ENCODE peak calls at places on chromosomes 4 and X, in four cellular contexts. N is GM12878, G is HepG2, T is upper lobe of left lung. U is an unnamed sample.

GRCh38 chr4:158255727-158256324 is 45.5 kb downstream of the TMEM144 start:
- ATAC-seq in G (peak; percentile 80), N (peak; percentile 78), T (peak; percentile 78), U (peak; percentile 50)

GRCh38 chr4:1721666-1722550 is 587 bp downstream of the TACC3 start:
- ATAC-seq in T (no peak), G (no peak), N (peak; percentile 1), U (no peak)

GRCh38 chr4:44760142-44760898 is 34.0 kb upstream of the GNPDA2 start:
- ATAC-seq in T (no peak), G (peak; percentile 67), N (peak; percentile 82), U (peak; percentile 48)

GRCh38 chr4:119080721-119081541 is 54.7 kb upstream of the MYOZ2 start:
- ATAC-seq in N (no peak), G (peak; percentile 100), T (no peak), U (no peak)

GRCh38 chr4:105189855-105190650 is 43.4 kb downstream of the TET2 start:
- ATAC-seq in G (no peak), N (no peak), T (no peak), U (no peak)

GRCh38 chrX:51874123-51874522 is 19.3 kb upstream of the MAGED1 start:
- ATAC-seq in T (no peak), G (no peak), N (no peak), U (no peak)

GRCh38 chr4:20431422-20432014 is 179.8 kb downstream of the SLIT2 start:
- ATAC-seq in N (no peak), T (no peak), G (no peak), U (peak; percentile 44)

GRCh38 chrX:136063340-136064079 is 78.3 kb downstream of the SLC9A6 start:
- ATAC-seq in G (no peak), N (no peak), T (peak; percentile 30), U (peak; percentile 54)

GRCh38 chr4:120007171-120007894 is 59.3 kb downstream of the MAD2L1 start:
- ATAC-seq in T (no peak), N (peak; percentile 72), G (no peak), U (no peak)

GRCh38 chr4:33060873-33061542 is 2340.8 kb downstream of the PCDH7 start:
- ATAC-seq in N (peak; percentile 99), T (peak; percentile 51), G (peak; percentile 99), U (no peak)

GRCh38 chr4:2045518-2045951 is 13.6 kb upstream of the NAT8L start:
- ATAC-seq in G (no peak), N (no peak), T (no peak), U (no peak)

GRCh38 chr4:6271701-6272465 is 2.2 kb downstream of the WFS1 start:
- ATAC-seq in T (peak; percentile 77), G (no peak), N (no peak), U (no peak)

GRCh38 chrX:20620301-20620700 is 353.6 kb upstream of the RPS6KA3 start:
- ATAC-seq in N (no peak), G (no peak), T (no peak), U (no peak)

GRCh38 chr4:150209140-150209829 is 131.0 kb downstream of the DCLK2 start:
- ATAC-seq in N (peak; percentile 87), G (peak; percentile 98), T (peak; percentile 71), U (peak; percentile 69)

GRCh38 chr4:76740192-76740591 is 157.8 kb downstream of the SOWAHB start:
- ATAC-seq in T (no peak), G (no peak), N (no peak), U (no peak)

GRCh38 chr4:52135166-52135565 is 84.1 kb downstream of the SPATA18 start:
- ATAC-seq in G (no peak), T (no peak), N (no peak), U (no peak)

GRCh38 chr4:160159457-160159856 is 1056.6 kb downstream of the RAPGEF2 start:
- ATAC-seq in G (no peak), N (no peak), T (no peak), U (peak; percentile 7)

GRCh38 chrX:131831185-131831520 is 191.9 kb upstream of the STK26 start:
- ATAC-seq in G (no peak), T (peak; percentile 32), N (no peak), U (peak; percentile 33)

GRCh38 chrX:130048686-130049222 is 61.5 kb downstream of the ELF4 start:
- ATAC-seq in N (no peak), G (no peak), T (no peak), U (no peak)

GRCh38 chr4:23333946-23334878 is 555.6 kb downstream of the PPARGC1A start:
- ATAC-seq in N (peak; percentile 91), G (no peak), T (peak; percentile 40), U (peak; percentile 39)

GRCh38 chr4:76611164-76611563 is 176.1 kb downstream of the SHROOM3 start:
- ATAC-seq in G (no peak), N (no peak), T (peak; percentile 73), U (peak; percentile 28)

GRCh38 chr4:75786938-75787337 is 62.6 kb downstream of the USO1 start:
- ATAC-seq in G (no peak), T (no peak), N (no peak), U (no peak)

GRCh38 chr4:169311643-169312365 is 41.0 kb upstream of the SH3RF1 start:
- ATAC-seq in N (peak; percentile 96), G (peak; percentile 96), T (peak; percentile 66), U (peak; percentile 57)

GRCh38 chr4:187767158-187767557 is 228.4 kb upstream of the ZFP42 start:
- ATAC-seq in N (no peak), T (no peak), G (no peak), U (no peak)

DNA sequence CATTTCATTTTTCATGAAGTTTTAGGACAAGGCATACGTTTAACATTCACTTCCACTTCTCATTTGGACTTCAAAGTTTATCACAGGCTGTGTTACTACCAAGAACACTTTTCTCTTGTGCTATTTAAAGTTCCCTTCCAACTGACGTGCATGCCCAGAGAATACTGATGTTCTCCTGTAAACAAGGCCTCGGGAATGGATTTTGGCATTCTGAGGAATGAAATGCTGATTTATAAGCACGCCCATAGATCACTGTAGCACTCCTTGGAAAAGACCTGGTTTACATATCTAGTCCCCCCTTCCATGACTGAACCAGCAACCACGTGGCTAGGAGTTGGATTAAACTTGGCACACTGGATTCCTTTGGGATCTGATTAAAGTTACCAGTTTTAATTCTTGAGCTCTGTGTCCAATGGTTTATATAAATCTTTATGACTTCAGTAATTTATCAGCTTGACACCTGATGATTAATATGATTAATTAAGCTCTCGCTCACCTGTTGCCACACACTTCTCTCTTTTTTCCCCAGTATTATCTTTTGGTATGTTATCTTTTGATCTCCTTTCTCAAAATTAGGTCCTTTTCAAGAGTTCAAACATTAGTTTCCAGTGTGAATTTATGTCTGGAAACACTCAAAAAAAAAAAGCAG is 122.4 kb upstream of the HAND2 start:
- ATAC-seq in N (no peak), G (no peak), T (no peak), U (peak; percentile 72)
- TF ChIP-seq EP300 in N (no peak), G (no peak), T (no peak), U (no peak)

DNA sequence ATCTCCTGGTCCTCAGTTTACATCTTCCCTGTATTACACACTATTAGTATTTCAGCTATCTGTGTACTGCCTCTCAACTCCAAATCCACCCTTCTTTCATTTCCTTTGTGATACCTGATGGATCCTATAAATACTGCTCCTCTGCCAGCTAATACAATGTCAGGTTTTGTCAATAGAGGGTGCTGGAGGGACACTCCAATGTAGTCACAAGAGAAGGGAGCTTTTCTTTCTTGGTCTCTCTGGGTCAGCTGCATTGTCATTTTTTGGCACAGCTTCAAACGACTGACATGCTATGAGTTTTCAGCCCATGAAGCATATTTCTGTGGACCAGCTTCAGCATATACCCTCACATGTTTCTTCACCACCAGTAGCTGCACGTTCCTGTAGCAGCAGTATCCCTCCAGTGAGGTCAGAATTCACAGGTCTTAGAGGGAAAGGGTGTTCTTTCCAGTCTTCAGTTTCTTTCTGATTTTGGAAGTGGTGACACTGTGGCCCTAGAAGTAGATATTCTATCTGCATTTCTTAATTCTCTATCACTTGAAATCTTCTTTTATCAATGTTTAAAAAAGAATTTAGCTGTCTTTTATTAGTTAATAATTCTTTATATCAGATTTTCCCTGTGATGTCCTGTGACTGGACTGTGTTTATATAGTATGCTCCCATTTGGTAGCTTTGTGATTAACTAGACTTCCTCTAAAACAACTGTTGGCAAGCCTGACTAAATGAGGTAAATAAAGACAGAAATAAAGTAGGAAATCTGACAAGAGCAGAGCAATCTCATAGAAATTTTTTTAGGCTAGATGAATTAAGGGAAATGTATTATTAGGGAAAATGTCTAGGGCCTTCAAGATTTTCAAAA is 60.6 kb downstream of the GABRA2 start:
- ATAC-seq in N (peak; percentile 85), G (peak; percentile 95), T (no peak), U (no peak)
- TF ChIP-seq CTCF in N (peak; percentile 47), G (peak; percentile 62), T (no peak), U (no peak)

GRCh38 chr4:125096662-125097061 is 218.1 kb upstream of the FAT4 start:
- ATAC-seq in G (no peak), N (no peak), T (no peak), U (no peak)
- TF ChIP-seq EP300 in G (no peak), N (no peak), T (no peak), U (no peak)

DNA sequence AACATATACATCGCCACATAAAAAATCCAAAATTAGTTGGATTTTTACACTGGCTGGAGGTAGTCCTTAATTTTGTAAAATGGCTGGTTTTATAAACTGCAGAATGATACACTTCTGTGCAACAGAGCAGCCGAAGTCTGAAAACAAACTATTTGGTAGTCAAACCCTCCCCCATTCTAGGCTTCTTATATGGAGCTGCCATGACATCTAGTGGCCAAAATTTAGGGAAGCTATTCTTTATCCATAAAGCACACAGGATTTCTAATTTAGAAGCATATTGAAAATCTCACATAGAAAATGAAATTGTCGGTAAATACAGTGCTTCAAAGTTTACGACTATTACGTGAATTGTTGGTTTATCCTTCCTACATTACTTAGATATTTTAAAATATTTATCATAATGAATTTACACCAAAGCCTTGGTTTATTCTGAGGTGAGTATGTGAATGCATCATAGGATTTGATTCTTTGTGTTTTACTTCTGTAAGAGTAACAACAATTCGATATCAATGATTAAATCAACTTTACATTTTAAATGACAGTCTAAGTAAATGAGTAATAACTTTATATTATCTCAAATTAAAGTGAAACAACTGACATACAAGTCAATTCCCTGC is 113.4 kb upstream of the FAM241A start:
- ATAC-seq in T (no peak), G (peak; percentile 72), N (peak; percentile 93), U (no peak)
- TF ChIP-seq CTCF in T (peak; percentile 21), G (peak; percentile 73), N (peak; percentile 81), U (peak; percentile 27)

DNA sequence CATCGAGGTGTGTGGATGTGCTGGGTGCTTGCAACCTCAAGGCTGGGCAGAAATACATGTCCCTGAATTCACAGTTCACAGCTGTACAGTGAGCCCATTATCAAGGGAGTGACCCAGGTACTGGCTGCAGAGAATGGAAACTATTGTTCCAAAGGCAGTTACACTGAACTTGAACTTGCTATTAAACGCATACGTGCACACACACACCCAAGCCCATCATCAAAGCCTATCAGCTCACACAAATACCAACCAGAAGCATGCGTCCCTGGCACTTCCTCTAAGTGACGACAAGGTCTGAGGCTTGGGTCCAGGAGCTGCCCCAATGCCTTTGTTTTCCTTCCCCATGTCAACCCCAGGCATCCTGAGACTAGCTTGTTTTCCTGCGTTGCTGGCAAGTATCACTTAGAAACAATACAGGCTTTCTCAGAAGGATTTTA is 88.6 kb downstream of the IRF2 start:
- ATAC-seq in T (no peak), N (no peak), G (peak; percentile 52), U (peak; percentile 31)
- TF ChIP-seq EP300 in T (no peak), N (no peak), G (peak; percentile 78), U (no peak)

U was measured in gastroesophageal sphincter.